ENCODE peak calls at places on chromosomes 13 and 19, in nine cellular contexts. Z is H9; O is frontal cortex; R is coronary artery; V is NCI-H2227 treated with DMSO at 0.1 percent for 48 hours; J is stimulated activated CD4-positive, alpha-beta T cell treated with anti-CD3 and anti-CD28 coated beads, Interleukin-15, amount 100 ng/mL, for 1 hour; X is HTR-8/SVneo; C is endothelial cell; B is GM10248. Y is an unnamed sample.

GRCh38 chr19:33752018-33752790 is 44.5 kb upstream of the KCTD15 start:
- DNase-seq in C (no peak), V (no peak), X (no peak), Z (no peak), R (no peak), J (no peak), B (no peak), O (no peak), Y (no peak)

GRCh38 chr13:40351537-40352384 is 314.7 kb downstream of the FOXO1 start:
- DNase-seq in B (no peak), J (no peak), R (no peak), X (no peak), O (no peak), C (no peak), V (no peak), Z (no peak), Y (no peak)

GRCh38 chr19:48149430-48149829 is 20.7 kb downstream of the LIG1 start:
- DNase-seq in C (no peak), R (no peak), B (no peak), Z (no peak), X (no peak), V (no peak), J (no peak), O (no peak), Y (no peak)

GRCh38 chr19:53224606-53225005 is 30.1 kb downstream of the ZNF677 start:
- DNase-seq in R (no peak), B (no peak), J (no peak), X (no peak), Z (no peak), O (no peak), V (no peak), C (no peak), Y (no peak)

GRCh38 chr19:58334691-58335249 is 8.0 kb downstream of the ZSCAN22 start:
- DNase-seq in V (no peak), C (no peak), Z (no peak), J (no peak), R (no peak), B (no peak), X (no peak), O (no peak), Y (no peak)

GRCh38 chr13:48564046-48564445 is 31.2 kb upstream of the RCBTB2 start:
- DNase-seq in C (no peak), J (no peak), V (no peak), Z (no peak), O (no peak), X (no peak), R (no peak), B (no peak), Y (no peak)

GRCh38 chr13:44734204-44734707 is 158.1 kb upstream of the TSC22D1 start:
- DNase-seq in O (no peak), Z (no peak), R (no peak), V (no peak), X (no peak), B (no peak), J (no peak), C (no peak), Y (no peak)

GRCh38 chr19:4575978-4576933 is 16.8 kb upstream of the SEMA6B start:
- DNase-seq in X (no peak), J (peak; percentile 37), V (no peak), R (no peak), Z (peak; percentile 84), O (peak; percentile 74), B (peak; percentile 75), C (peak; percentile 80), Y (no peak)

GRCh38 chr19:38319421-38320258 is at the start of gene KCNK6:
- DNase-seq in Z (peak; percentile 78), B (no peak), J (no peak), O (no peak), R (no peak), C (peak; percentile 38), X (no peak), V (peak; percentile 74), Y (peak; percentile 31)

GRCh38 chr13:50386527-50387123 is 371.4 kb downstream of the KCNRG start:
- DNase-seq in B (no peak), C (no peak), J (no peak), O (no peak), X (peak; percentile 10), Z (no peak), V (peak; percentile 23), R (no peak), Y (no peak)

GRCh38 chr13:66222127-66222526 is 1008.0 kb downstream of the PCDH9 start:
- DNase-seq in C (no peak), V (no peak), Z (no peak), O (no peak), R (no peak), J (no peak), X (no peak), B (no peak), Y (no peak)

GRCh38 chr19:14061751-14062557 is at the start of gene PALM3:
- DNase-seq in O (no peak), R (no peak), C (no peak), Z (no peak), X (no peak), J (no peak), V (no peak), B (no peak), Y (no peak)

GRCh38 chr13:42041684-42042035 is 6.8 kb upstream of the DGKH start:
- DNase-seq in C (peak; percentile 64), R (peak; percentile 78), V (peak; percentile 12), J (no peak), X (peak; percentile 30), O (peak; percentile 38), Z (peak; percentile 71), B (peak; percentile 64), Y (peak; percentile 43)

GRCh38 chr19:15442142-15442920 is 7.4 kb downstream of the WIZ start:
- DNase-seq in O (no peak), J (no peak), C (no peak), B (no peak), V (no peak), Z (no peak), X (no peak), R (no peak), Y (no peak)

GRCh38 chr19:50607874-50608785 is 31.6 kb downstream of the SYT3 start:
- DNase-seq in X (peak; percentile 84), B (peak; percentile 88), V (peak; percentile 78), J (peak; percentile 5), O (peak; percentile 93), R (no peak), Z (peak; percentile 100), C (peak; percentile 8), Y (peak; percentile 81)

GRCh38 chr13:99083976-99084375 is 106.1 kb upstream of the DOCK9 start:
- DNase-seq in O (no peak), V (no peak), B (no peak), J (no peak), Z (no peak), R (peak; percentile 38), C (no peak), X (no peak), Y (no peak)

GRCh38 chr19:36097036-36097435 is 13.9 kb upstream of the OVOL3 start:
- DNase-seq in J (no peak), C (no peak), B (no peak), O (peak; percentile 54), R (no peak), X (no peak), V (no peak), Z (no peak), Y (no peak)

GRCh38 chr13:99281811-99282263 is 23.7 kb upstream of the GPR18 start:
- DNase-seq in O (no peak), R (no peak), C (no peak), Z (no peak), B (peak; percentile 42), X (no peak), J (no peak), V (no peak), Y (peak; percentile 79)

GRCh38 chr13:45333973-45334922 is 6.7 kb downstream of the TPT1 start:
- DNase-seq in J (no peak), X (no peak), Z (no peak), C (no peak), B (no peak), R (no peak), V (no peak), O (no peak), Y (no peak)

GRCh38 chr19:48967346-48968178 is 2.5 kb downstream of the FTL start:
- DNase-seq in V (no peak), J (no peak), B (no peak), X (no peak), O (no peak), C (no peak), R (no peak), Z (peak; percentile 55), Y (no peak)

GRCh38 chr13:113657851-113658741 is at the start of gene ATP4B:
- DNase-seq in C (no peak), B (no peak), J (no peak), O (no peak), R (peak; percentile 52), X (no peak), Z (no peak), V (no peak), Y (no peak)